ENCODE peak calls at places on chromosome 13, in ten cellular contexts. H, X, M, D, F, P, G, N, E and Y are unnamed samples.

GRCh38 chr13:98394820-98395510 is 181.9 kb downstream of the STK24 start:
- DNase-seq in H (no peak), X (no peak), M (no peak), D (no peak), F (no peak), P (no peak), G (no peak), N (no peak), E (no peak), Y (no peak)

GRCh38 chr13:101309014-101309619 is 107.2 kb downstream of the NALCN start:
- DNase-seq in H (no peak), X (no peak), M (no peak), D (no peak), F (no peak), P (peak), G (no peak), N (peak), E (peak), Y (peak)

GRCh38 chr13:50809133-50810090 is 34.1 kb downstream of the DLEU7 start:
- DNase-seq in H (no peak), X (no peak), M (no peak), D (no peak), F (no peak), P (no peak), G (no peak), N (no peak), E (no peak), Y (peak)

GRCh38 chr13:109724603-109725002 is 61.8 kb downstream of the IRS2 start:
- DNase-seq in H (no peak), X (no peak), M (no peak), D (no peak), F (no peak), P (no peak), G (no peak), N (no peak), E (no peak), Y (no peak)

GRCh38 chr13:41370736-41371135 is 59.7 kb downstream of the NAA16 start:
- DNase-seq in H (no peak), X (no peak), M (no peak), D (no peak), F (no peak), P (peak), G (no peak), N (no peak), E (no peak), Y (peak)

GRCh38 chr13:114339779-114340534 is 25.7 kb downstream of the CHAMP1 start:
- DNase-seq in H (no peak), X (no peak), M (no peak), D (no peak), F (peak), P (peak), G (no peak), N (peak), E (peak), Y (peak)

GRCh38 chr13:111005364-111005763 is 90.5 kb upstream of the ANKRD10 start:
- DNase-seq in H (no peak), X (no peak), M (no peak), D (no peak), F (no peak), P (no peak), G (no peak), N (no peak), E (peak), Y (peak)

GRCh38 chr13:101447852-101448251 is 4.6 kb upstream of the ITGBL1 start:
- DNase-seq in H (no peak), X (no peak), M (no peak), D (no peak), F (no peak), P (peak), G (no peak), N (no peak), E (no peak), Y (peak)

DNA sequence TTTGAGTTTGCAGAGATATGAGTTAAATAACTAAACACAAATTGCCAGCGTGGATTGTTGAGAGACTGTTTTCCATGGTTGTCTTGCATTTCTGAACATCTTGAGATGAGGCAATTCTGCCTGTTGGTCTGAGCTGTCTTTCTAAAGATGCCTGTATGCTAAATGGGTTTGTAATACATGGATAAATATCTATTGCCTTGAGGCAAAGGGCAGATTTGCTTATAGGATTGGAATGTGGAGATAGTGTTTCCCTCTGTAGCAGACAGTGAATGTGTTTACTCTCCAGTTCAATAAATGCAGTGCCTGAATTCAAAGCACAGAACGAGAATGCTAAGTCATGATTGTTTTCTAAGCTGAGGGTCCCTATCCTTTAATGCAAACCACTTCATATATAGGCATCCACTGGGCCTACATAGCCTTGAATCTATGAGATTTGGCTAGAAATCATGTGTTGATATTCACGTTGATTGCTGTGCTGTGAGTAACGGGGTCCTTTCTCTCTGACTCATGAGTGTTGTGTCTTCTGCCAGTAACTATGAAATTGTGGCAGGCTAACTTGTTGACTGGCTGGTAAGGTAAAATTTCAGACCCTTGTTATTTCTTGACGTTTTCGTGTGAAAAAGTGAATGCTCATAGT is 2554.8 kb downstream of the PCDH9 start:
- DNase-seq in H (no peak), X (no peak), M (no peak), D (no peak), F (no peak), P (peak), G (no peak), N (peak), E (peak), Y (no peak)
- H3K4me3 ChIP-seq in H (no peak), X (no peak), M (no peak), D (no peak), F (no peak), P (no peak), G (no peak), N (no peak), E (no peak), Y (no peak)

DNA sequence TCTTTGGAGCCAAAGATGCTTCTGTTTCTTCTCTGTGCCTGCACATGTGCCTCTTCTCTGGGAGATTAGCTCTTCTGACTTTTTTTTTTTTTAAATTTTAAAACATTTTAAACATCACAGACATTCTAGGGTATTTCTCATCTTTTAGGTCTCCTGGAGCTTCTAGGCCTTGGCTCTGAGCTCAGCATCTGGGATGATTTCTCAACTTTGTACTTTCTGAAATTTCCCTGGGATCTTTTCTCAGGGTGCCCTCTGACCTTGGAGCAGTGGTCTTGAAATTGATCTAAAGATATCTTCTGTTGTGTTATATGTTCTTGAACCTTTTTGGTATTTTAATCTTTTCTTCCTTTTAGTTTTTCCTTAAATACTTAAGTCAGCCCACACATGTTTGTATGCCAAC is 6.2 kb downstream of the WASF3 start:
- DNase-seq in H (no peak), X (no peak), M (no peak), D (no peak), F (no peak), P (peak), G (no peak), N (no peak), E (no peak), Y (no peak)
- TF ChIP-seq CTCF in H (no peak), X (no peak), M (no peak), D (no peak), F (no peak), P (no peak), G (no peak), N (no peak), E (no peak), Y (no peak)

GRCh38 chr13:48817166-48817802 is 158.4 kb upstream of the FNDC3A start:
- DNase-seq in H (no peak), X (no peak), M (no peak), D (no peak), F (no peak), P (no peak), G (no peak), N (no peak), E (no peak), Y (no peak)
- H3K4me3 ChIP-seq in H (no peak), X (no peak), M (no peak), D (no peak), F (no peak), P (no peak), G (no peak), N (no peak), E (no peak), Y (no peak)

DNA sequence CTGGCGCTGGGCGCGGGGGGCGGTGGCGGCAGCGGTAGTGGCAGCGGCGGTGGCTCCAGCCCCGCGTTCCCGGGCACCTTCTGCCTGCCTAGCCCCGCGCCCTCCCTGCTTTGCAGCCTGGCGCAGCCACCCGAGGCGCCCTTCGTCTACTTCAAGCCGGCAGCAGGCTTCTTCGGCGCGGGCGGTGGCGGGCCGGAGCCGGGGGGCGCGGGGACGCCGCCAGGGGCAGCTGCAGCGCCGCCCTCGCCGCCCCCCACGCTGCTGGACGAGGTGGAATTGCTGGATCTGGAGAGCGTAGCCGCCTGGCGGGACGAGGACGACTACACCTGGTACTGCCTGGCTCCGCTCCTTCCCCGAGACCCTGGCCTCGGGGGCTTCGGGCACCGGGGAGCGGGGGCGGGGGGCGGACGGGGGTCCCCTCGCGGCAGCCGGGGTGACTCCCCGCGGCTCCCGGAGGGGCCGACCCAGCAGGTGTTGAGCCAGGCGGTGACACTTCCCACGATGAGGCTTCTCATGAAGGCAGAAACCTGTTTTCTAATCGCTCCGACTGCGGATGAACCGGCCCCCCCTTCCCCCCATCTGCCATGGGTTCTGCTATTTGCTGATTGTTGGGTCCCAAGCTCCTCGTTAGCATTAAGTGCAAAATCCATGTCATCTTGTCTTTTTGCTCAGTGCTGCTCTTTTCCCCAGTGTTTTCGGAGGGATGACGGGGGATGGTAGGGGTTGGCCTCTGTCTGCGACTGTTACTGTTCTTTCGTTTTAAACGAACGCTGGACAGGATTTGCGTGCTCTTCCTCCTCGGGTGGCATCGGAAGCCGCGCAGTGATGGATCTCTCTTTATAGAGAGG is 948 bp downstream of the SLAIN1 start:
- DNase-seq in H (peak), X (no peak), M (peak), D (no peak), F (peak), P (peak), G (peak), N (peak), E (no peak), Y (no peak)
- TF ChIP-seq CTCF in H (no peak), X (no peak), M (no peak), D (no peak), F (no peak), P (no peak), G (no peak), N (no peak), E (no peak), Y (no peak)

DNA sequence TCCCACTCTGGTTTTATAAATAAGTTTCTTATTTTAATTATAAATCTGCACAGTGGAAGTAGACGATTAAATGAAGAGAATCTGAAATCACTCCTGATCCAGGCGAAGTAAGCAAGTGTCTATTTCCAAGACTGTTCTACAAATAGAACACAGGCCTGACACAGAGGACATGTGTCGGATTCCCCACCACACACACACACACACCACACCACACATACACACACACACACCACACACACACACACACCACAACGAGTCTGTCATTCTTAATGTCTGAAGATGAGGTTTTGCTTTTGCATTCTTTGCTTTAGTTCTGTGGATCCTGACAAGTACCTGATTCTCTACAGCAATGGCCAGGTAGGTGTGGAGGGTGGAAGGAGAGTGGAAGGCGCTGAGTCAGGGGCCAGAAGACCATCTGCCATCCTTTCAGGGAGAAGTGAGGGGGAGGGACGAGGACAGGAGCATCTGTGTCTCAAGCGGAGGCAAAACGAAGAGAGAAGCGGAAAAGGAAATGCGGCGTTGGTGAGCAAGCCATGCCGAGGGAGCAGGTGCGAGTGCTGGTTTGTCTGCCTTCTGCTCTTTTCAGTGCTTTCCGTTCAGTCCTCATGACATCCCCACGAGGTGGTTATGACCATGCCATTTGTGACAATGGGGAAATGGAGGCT is 110.2 kb downstream of the TEX26 start:
- DNase-seq in H (no peak), X (no peak), M (no peak), D (no peak), F (no peak), P (no peak), G (no peak), N (no peak), E (no peak), Y (no peak)
- H3K4me3 ChIP-seq in H (no peak), X (no peak), M (no peak), D (no peak), F (no peak), P (no peak), G (no peak), N (no peak), E (no peak), Y (no peak)

GRCh38 chr13:20303636-20304035 is 71.5 kb upstream of the GJB6 start:
- DNase-seq in H (no peak), X (no peak), M (no peak), D (no peak), F (no peak), P (no peak), G (no peak), N (no peak), E (no peak), Y (no peak)

GRCh38 chr13:20311022-20311421 is 78.9 kb upstream of the GJB6 start:
- DNase-seq in H (no peak), X (no peak), M (no peak), D (no peak), F (no peak), P (no peak), G (no peak), N (no peak), E (no peak), Y (no peak)

GRCh38 chr13:20301391-20302071 is 69.4 kb upstream of the GJB6 start:
- DNase-seq in H (peak), X (no peak), M (no peak), D (no peak), F (peak), P (no peak), G (no peak), N (no peak), E (peak), Y (no peak)

GRCh38 chr13:20306039-20306438 is 73.9 kb upstream of the GJB6 start:
- DNase-seq in H (no peak), X (no peak), M (no peak), D (no peak), F (no peak), P (no peak), G (no peak), N (no peak), E (no peak), Y (no peak)

DNA sequence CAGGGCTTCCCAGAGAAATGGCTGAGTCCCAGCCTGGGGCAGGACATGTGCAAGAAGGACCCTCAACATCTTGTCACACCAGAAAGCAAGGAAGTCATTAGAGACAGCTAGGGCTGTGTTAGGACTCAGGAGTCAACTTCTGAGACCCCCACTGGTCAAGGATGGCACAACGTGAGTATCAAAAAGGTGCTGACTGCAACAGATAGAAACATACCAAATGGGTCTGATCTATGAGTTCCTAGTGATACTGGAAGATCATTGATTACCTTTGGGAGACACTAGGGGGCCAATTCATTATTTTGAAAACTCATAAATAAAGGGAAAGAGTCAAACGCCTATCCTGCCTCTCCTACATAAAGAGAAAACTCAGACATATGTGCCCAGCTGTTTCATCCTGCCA is 73.5 kb upstream of the GJB6 start:
- DNase-seq in H (no peak), X (no peak), M (no peak), D (no peak), F (no peak), P (no peak), G (no peak), N (no peak), E (no peak), Y (no peak)
- TF ChIP-seq CTCF in H (no peak), X (no peak), M (no peak), D (no peak), F (no peak), P (no peak), G (no peak), N (peak), E (no peak), Y (no peak)